ENCODE peak calls at places on chromosome X, in four cellular contexts. U is mesendoderm, B is SK-N-SH, H is skeletal muscle cell. C is an unnamed sample.

GRCh38 chrX:45351478-45351877 is 150.8 kb upstream of the DIPK2B start:
- DNase-seq in U (no peak), B (no peak), H (peak), C (no peak)

GRCh38 chrX:12007881-12008280 is 130.4 kb upstream of the FRMPD4 start:
- DNase-seq in B (no peak), U (no peak), H (peak), C (peak)

GRCh38 chrX:53319614-53320542 is 38.5 kb upstream of the IQSEC2 start:
- DNase-seq in U (no peak), B (peak), H (no peak), C (no peak)

GRCh38 chrX:136262812-136263315 is 11.7 kb upstream of the MAP7D3 start:
- DNase-seq in H (no peak), B (no peak), U (peak), C (no peak)

GRCh38 chrX:97860206-97860605 is 976.5 kb downstream of the RPA4 start:
- DNase-seq in U (no peak), B (no peak), H (peak), C (no peak)

GRCh38 chrX:16484338-16484737 is 165.6 kb upstream of the S100G start:
- DNase-seq in H (peak), B (no peak), U (no peak), C (peak)

GRCh38 chrX:124033821-124034220 is 72.3 kb downstream of the STAG2 start:
- DNase-seq in H (no peak), U (no peak), B (no peak), C (peak)

GRCh38 chrX:45445745-45446412 is 245.2 kb upstream of the DIPK2B start:
- DNase-seq in U (no peak), H (peak), B (no peak), C (peak)

GRCh38 chrX:53266914-53267313 is 14.5 kb downstream of the IQSEC2 start:
- DNase-seq in B (no peak), U (no peak), H (no peak), C (no peak)

GRCh38 chrX:47200385-47201150 is 6.9 kb downstream of the UBA1 start:
- DNase-seq in B (no peak), U (peak), H (peak), C (no peak)

GRCh38 chrX:38170556-38170955 is 50.1 kb downstream of the SRPX start:
- DNase-seq in B (no peak), U (no peak), H (no peak), C (no peak)

GRCh38 chrX:71621644-71622346 is 3.5 kb upstream of the CXCR3 start:
- DNase-seq in H (no peak), U (no peak), B (no peak), C (no peak)

GRCh38 chrX:108396986-108397385 is 41.2 kb downstream of the COL4A6 start:
- DNase-seq in U (no peak), H (no peak), B (no peak), C (no peak)
- H3K4me3 ChIP-seq in U (no peak), H (no peak), B (no peak), C (no peak)

DNA sequence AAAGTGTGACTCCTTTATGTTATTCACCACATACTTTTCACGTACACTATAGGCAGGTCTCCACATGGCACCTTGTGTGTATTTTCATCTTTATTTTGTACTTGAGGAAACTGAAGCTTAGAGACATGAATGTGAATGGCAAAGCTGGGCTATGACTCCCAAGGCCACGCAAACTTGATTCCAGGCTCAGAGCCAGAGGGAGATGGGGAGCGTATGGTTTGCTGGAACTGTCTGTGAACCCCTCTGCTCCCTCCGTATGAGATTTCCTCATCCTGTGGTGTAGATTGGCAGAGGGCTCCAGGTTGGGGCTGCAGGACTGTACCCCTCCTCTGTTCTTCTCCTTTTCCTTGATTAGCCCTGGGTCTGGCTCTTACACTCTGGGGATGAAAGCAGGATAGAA is 16.1 kb upstream of the STARD8 start:
- DNase-seq in H (no peak), B (no peak), U (no peak), C (no peak)
- H3K4me3 ChIP-seq in H (no peak), B (no peak), U (no peak), C (no peak)

DNA sequence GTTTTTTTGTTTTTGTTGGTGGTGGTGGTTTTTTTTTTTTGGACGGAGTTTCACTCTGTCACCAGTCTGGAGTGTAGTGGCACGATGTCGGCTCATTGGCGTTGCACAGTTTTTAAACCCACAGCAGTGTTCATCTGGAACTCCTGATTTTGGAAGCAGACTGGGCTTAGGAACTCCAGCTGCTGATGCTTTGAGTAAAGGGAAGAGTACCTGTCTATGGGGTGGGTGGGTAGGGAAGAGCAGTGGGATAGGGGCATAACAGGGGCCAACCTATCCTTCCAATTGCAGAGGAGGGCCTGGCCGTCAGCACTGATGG is 2.0 kb downstream of the CD99 start:
- DNase-seq in B (no peak), U (no peak), H (no peak), C (no peak)
- H3K4me3 ChIP-seq in B (no peak), U (no peak), H (peak), C (peak)

GRCh38 chrX:117768861-117769604 is 347.6 kb downstream of the KLHL13 start:
- DNase-seq in B (no peak), H (no peak), U (no peak), C (no peak)
- H3K4me3 ChIP-seq in B (no peak), H (no peak), U (no peak), C (no peak)

GRCh38 chrX:26192204-26192603 is at the start of gene MAGEB6:
- DNase-seq in U (no peak), H (no peak), B (no peak), C (no peak)
- H3K4me3 ChIP-seq in U (no peak), H (no peak), B (no peak), C (no peak)

DNA sequence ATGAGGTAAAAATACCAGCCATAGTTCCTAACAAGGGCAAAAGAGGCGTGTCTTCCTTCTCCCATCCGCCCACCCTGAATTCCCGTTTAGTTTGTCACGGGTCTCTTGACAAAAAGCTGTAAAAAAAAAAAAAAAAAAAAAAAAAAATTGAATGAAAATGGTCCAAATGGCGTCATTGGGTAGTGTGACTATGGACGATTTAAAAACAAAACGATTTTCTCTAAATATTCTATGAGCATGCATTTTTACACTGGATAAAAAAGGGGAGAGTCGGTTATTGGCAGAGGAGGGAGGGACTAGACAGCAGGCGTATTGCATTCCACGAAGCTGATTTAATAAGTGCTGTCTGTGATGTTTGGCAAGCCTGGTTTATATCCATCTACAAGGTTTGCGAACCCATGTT is at the start of gene FAM133A:
- DNase-seq in U (no peak), B (peak), H (peak), C (no peak)
- H3K4me3 ChIP-seq in U (peak), B (peak), H (peak), C (peak)

GRCh38 chrX:129905787-129906580 is at the start of gene UTP14A:
- DNase-seq in U (peak), B (peak), H (peak), C (peak)

GRCh38 chrX:129908636-129909035 is 2.7 kb downstream of the UTP14A start:
- DNase-seq in U (no peak), H (no peak), B (no peak), C (no peak)
- H3K4me3 ChIP-seq in U (no peak), H (no peak), B (no peak), C (no peak)

GRCh38 chrX:132855760-132856341 is 102.6 kb downstream of the HS6ST2 start:
- DNase-seq in B (no peak), H (no peak), U (no peak), C (no peak)
- H3K4me3 ChIP-seq in B (no peak), H (no peak), U (no peak), C (no peak)

GRCh38 chrX:77733342-77733741 is 52.7 kb downstream of the ATRX start:
- DNase-seq in B (no peak), H (no peak), U (no peak), C (no peak)

DNA sequence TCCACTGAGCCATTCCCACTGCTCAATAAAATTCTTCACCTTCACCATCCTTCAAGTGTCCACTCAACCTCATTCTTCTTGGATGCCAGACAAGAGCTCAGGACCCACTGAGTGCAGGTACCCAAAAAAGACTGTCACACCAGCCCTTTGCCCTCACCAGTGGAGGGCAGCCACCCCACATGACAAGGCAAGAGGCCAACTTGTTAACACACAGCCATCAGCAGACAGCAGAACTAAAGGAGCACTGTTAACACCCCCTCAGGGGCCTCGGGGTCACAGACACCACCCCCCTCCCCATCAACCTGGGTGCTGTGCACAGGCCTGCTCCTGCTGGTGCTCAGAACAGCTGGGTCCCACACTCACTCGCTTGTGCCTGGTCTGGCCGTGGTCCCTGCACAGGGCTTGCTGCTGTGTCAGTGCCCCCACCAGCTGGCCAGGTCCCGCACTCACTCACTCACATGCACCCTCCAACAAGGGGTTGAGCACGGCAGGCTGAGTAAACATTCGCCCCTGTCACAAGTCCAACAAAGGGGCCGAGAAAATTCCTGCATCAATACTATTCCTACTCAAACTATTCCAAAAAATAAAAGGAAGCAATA is 54.1 kb downstream of the ATRX start:
- DNase-seq in B (no peak), U (peak), H (no peak), C (no peak)
- H3K4me3 ChIP-seq in B (no peak), U (no peak), H (no peak), C (no peak)

C was measured in HFF-Myc.